ENCODE peak calls at places on chromosomes 11 and 22, in four cellular contexts. U is K562, J is GM12878, X is IMR-90. G is an unnamed sample.

GRCh38 chr11:114166897-114167323 is 107.4 kb downstream of the ZBTB16 start:
- DNase-seq in U (no peak), J (no peak), X (peak; percentile 63), G (peak; percentile 89)

GRCh38 chr11:87316491-87316890 is 278.8 kb downstream of the TMEM135 start:
- DNase-seq in J (no peak), X (no peak), U (no peak), G (no peak)

GRCh38 chr22:37109242-37109917 is at the start of gene TMPRSS6:
- DNase-seq in U (no peak), J (no peak), X (no peak), G (no peak)

GRCh38 chr11:35662061-35662648 is 420 bp upstream of the TRIM44 start:
- DNase-seq in J (peak; percentile 27), U (no peak), X (no peak), G (no peak)

GRCh38 chr11:27698872-27699241 is 1.4 kb downstream of the BDNF start:
- DNase-seq in U (peak; percentile 83), J (peak; percentile 23), X (peak; percentile 92), G (peak; percentile 91)

GRCh38 chr11:68841718-68842426 is at the start of gene CPT1A:
- DNase-seq in U (peak; percentile 91), X (peak; percentile 66), J (no peak), G (peak; percentile 62)

GRCh38 chr11:79786961-79787360 is 346.1 kb upstream of the TENM4 start:
- DNase-seq in X (no peak), U (no peak), J (no peak), G (no peak)

GRCh38 chr11:94553938-94554337 is 10.2 kb downstream of the FUT4 start:
- DNase-seq in U (peak; percentile 16), J (no peak), X (peak; percentile 91), G (no peak)

GRCh38 chr11:57094206-57094940 is 87.4 kb upstream of the LRRC55 start:
- DNase-seq in J (no peak), U (no peak), X (peak; percentile 21), G (no peak)

GRCh38 chr11:122209619-122210377 is 93.8 kb upstream of the BLID start:
- DNase-seq in U (no peak), J (no peak), X (peak; percentile 88), G (peak; percentile 87)

DNA sequence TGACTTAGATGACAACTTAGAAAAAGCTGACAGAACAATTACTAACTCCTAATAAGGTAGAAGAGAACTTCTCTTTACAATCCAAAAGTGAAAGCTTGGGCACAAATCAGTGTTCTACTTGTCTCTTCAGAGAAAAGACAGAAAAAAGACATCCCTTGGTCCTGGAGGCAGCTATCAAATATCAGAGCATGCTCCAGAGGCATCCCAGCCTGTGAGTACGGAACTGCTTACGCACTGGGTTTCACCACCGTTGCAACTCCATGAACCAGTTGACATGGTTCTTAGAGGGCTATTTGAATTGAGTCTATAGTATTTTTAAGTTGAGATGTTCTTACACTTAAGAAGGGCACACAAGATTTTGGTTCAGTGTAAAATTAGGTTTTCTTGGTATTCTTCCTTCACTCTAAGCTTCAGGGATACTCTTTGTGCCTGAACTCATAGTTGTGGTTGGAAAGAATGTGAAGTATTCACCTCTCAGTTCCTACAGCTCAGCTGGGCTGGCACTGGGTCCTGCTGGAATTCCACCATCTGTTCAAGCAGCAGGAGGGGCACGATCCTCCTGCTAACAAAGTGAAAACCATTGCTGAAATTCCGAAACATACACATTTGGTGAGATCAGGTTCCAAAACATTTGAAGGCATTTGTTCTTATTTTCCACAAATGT is 6.3 kb downstream of the AKIP1 start:
- DNase-seq in U (no peak), X (peak; percentile 93), J (no peak), G (peak; percentile 58)
- TF ChIP-seq FOS in U (no peak), X (no peak), J (no peak), G (no peak)

GRCh38 chr11:134560566-134561347 is 148.7 kb upstream of the B3GAT1 start:
- DNase-seq in X (no peak), U (no peak), J (no peak), G (no peak)
- TF ChIP-seq FOS in X (no peak), U (no peak), J (no peak), G (no peak)

GRCh38 chr22:24099661-24100060 is 81.6 kb upstream of the SUSD2 start:
- DNase-seq in U (no peak), J (no peak), X (no peak), G (peak; percentile 32)

GRCh38 chr22:24104307-24105017 is 76.8 kb upstream of the SUSD2 start:
- DNase-seq in X (no peak), J (no peak), U (no peak), G (no peak)

GRCh38 chr22:24105018-24105360 is 76.3 kb upstream of the SUSD2 start:
- DNase-seq in J (no peak), U (no peak), X (peak; percentile 51), G (no peak)

GRCh38 chr22:24102366-24103200 is 78.7 kb upstream of the SUSD2 start:
- DNase-seq in J (no peak), X (no peak), U (no peak), G (no peak)

DNA sequence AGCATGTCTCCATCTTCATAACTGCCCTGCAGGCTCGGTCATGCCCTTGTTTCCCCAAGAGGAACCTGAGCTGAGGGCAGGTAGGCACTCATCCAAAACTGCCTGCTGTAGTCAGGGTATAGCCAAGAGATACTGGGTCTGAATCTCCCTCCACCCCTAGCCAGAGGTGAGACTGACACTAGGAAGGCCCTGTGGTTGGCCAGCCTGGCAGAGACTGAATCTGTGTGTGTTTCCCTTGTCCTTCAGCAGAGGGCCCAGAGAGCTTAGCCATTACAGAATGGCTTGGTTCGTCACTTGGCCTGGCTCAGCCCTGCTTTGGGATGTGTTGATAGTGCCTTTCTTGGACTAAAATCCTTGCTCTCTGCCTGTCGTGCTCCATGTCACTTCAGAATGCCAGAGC is 79.3 kb upstream of the SUSD2 start:
- DNase-seq in U (no peak), J (no peak), X (no peak), G (no peak)
- TF ChIP-seq FOS in U (no peak), J (no peak), X (no peak), G (no peak)

DNA sequence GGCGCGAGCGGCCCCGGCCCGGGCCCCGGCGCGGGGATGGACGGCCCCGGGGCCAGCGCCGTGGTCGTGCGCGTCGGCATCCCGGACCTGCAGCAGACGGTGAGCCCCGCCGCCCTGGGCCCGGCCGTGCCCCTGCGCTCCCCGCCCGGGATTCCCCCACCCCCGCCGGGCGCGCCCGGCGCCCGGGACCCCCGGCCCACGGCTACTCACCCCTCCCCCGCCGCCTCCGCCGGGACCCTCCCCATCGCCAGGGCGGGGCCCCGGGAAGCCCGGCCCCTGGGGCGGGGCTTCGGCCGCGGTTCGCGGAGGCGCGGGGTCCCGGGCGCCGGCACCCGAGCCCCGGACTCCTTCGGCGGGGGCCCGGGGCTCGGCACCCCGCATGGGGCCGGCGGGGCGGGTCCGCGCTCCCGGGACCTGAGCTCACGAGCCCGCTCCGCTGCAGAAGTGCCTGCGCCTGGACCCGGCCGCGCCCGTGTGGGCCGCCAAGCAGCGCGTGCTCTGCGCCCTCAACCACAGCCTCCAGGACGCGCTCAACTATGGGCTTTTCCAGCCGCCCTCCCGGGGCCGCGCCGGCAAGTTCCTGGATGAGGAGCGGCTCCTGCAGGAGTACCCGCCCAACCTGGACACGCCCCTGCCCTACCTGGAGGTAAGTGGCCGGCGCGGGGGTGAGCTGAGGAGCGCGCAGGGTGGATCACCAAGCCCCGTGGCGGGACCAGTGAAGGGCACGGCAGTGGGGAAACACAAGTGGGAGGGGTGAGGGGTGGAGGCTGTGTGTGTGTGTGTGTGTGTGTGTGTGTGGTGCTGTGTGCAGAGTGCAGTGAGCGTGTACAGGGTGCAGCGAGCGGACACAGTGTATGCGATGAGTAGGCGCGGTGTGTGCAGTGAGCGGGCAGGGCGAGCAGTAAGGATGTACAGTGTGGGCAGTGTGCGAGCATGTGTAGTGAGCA is 2.3 kb downstream of the SHANK3 start:
- DNase-seq in X (no peak), J (no peak), U (peak; percentile 68), G (no peak)
- TF ChIP-seq FOS in X (no peak), J (no peak), U (no peak), G (no peak)

DNA sequence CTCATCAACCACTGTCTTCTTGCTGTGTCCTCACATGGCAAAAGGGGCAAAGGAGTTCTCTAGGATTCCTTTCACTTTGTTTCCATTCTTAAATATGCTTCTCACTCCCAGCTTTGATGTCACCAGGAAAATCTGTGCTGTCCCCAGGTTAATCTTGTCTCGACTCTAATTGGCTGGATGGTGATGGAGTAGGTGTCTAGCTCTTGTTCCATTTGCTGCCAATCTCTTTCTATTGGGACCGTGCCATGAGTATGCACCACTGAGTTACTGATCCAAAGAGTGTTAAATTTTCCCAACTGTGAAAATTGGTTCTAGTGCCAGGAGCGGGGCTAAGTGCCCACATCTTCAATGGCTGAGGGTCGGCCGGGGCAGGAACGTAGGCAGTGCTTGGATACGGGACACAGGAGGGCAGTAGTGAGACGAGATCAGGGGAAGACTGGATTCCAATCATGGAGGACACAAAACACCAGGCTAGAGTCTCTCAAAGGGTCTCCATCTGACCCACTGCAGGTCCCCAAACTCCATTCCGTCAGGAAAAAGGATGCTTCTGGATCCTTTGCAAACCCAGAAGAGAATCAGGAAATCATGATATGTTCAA is 47.7 kb upstream of the CSNK2A3 start:
- DNase-seq in U (peak; percentile 35), X (no peak), J (no peak), G (no peak)
- TF ChIP-seq FOS in U (no peak), X (no peak), J (no peak), G (no peak)

GRCh38 chr22:26887456-26887855 is 230.1 kb downstream of the MIAT start:
- DNase-seq in J (no peak), U (no peak), X (peak; percentile 74), G (peak; percentile 54)
- TF ChIP-seq FOS in J (no peak), U (no peak), X (no peak), G (no peak)

GRCh38 chr11:128889657-128890213 is 1.4 kb upstream of the KCNJ5 start:
- DNase-seq in J (no peak), X (no peak), U (no peak), G (no peak)

GRCh38 chr11:128890216-128890542 is 977 bp upstream of the KCNJ5 start:
- DNase-seq in U (no peak), X (no peak), J (no peak), G (no peak)

GRCh38 chr11:128891912-128892398 is 799 bp downstream of the KCNJ5 start:
- DNase-seq in X (no peak), U (no peak), J (no peak), G (no peak)

GRCh38 chr11:128891410-128891861 is 280 bp downstream of the KCNJ5 start:
- DNase-seq in U (no peak), J (no peak), X (no peak), G (no peak)

GRCh38 chr11:128890543-128891409 is at the start of gene KCNJ5:
- DNase-seq in X (no peak), U (no peak), J (no peak), G (no peak)
- TF ChIP-seq FOS in X (no peak), U (no peak), J (no peak), G (no peak)